ENCODE peak calls at places on chromosomes 16 and 17, in four cellular contexts. O, X, R and K are unnamed samples.

GRCh38 chr17:82005701-82006348 is 16.9 kb downstream of the CENPX start:
- DNase-seq in O (no peak), X (no peak), R (no peak), K (no peak)

GRCh38 chr16:4298761-4299522 is 16.9 kb upstream of the GLIS2 start:
- DNase-seq in X (peak), O (peak), R (peak), K (no peak)

GRCh38 chr16:8816967-8817662 is 19.5 kb downstream of the PMM2 start:
- DNase-seq in O (no peak), R (no peak), X (no peak), K (no peak)

GRCh38 chr17:78828470-78829185 is 12.0 kb downstream of the USP36 start:
- DNase-seq in X (no peak), R (peak), O (peak), K (no peak)

GRCh38 chr17:72665841-72666518 is 426.5 kb downstream of the SLC39A11 start:
- DNase-seq in O (no peak), X (no peak), R (no peak), K (no peak)

GRCh38 chr16:20166531-20167235 is 93.0 kb upstream of the GPR139 start:
- DNase-seq in X (no peak), R (no peak), O (no peak), K (no peak)

GRCh38 chr17:17146791-17147406 is 59.2 kb downstream of the PLD6 start:
- DNase-seq in O (peak), R (no peak), X (no peak), K (no peak)

GRCh38 chr16:56742030-56742984 is 12.4 kb downstream of the NUP93 start:
- DNase-seq in O (peak), X (no peak), R (peak), K (no peak)

GRCh38 chr16:56990407-56991286 is 1.3 kb downstream of the NLRC5 start:
- DNase-seq in X (no peak), O (no peak), R (no peak), K (no peak)

GRCh38 chr17:14871921-14872320 is 393.2 kb downstream of the PMP22 start:
- DNase-seq in O (peak), X (no peak), R (no peak), K (no peak)

GRCh38 chr16:85192736-85193493 is 80.6 kb upstream of the CIBAR2 start:
- DNase-seq in R (peak), X (no peak), O (no peak), K (no peak)

GRCh38 chr16:68264128-68265077 is at the start of gene SLC7A6:
- DNase-seq in X (peak), O (peak), R (no peak), K (peak)

GRCh38 chr16:71917900-71918299 is 22.6 kb downstream of the IST1 start:
- DNase-seq in O (no peak), X (no peak), R (no peak), K (no peak)

GRCh38 chr16:51337662-51338061 is 186.6 kb upstream of the SALL1 start:
- DNase-seq in R (no peak), O (peak), X (no peak), K (no peak)

GRCh38 chr16:69057400-69058378 is 47.8 kb upstream of the HAS3 start:
- DNase-seq in X (no peak), R (no peak), O (peak), K (peak)

GRCh38 chr17:32341141-32341856 is 674 bp downstream of the C17orf75 start:
- DNase-seq in O (peak), R (no peak), X (no peak), K (peak)

GRCh38 chr17:45790296-45790922 is 6.3 kb downstream of the CRHR1 start:
- DNase-seq in X (no peak), R (no peak), O (no peak), K (no peak)

GRCh38 chr16:30756781-30757100 is 5.1 kb downstream of the CFAP119 start:
- DNase-seq in X (no peak), O (no peak), R (no peak), K (no peak)

GRCh38 chr16:3036726-3037315 is at the start of gene BICDL2:
- DNase-seq in X (no peak), O (no peak), R (no peak), K (no peak)

GRCh38 chr16:54957403-54957802 is 26.7 kb downstream of the IRX5 start:
- DNase-seq in R (no peak), X (no peak), O (peak), K (no peak)

GRCh38 chr17:58136669-58137279 is 11.4 kb upstream of the OR4D1 start:
- DNase-seq in R (no peak), O (peak), X (no peak), K (no peak)

GRCh38 chr17:72614871-72615626 is 477.4 kb downstream of the SLC39A11 start:
- DNase-seq in O (no peak), X (no peak), R (no peak), K (no peak)

GRCh38 chr17:70168979-70169706 is at the start of gene KCNJ2:
- DNase-seq in O (peak), X (peak), R (no peak), K (peak)

GRCh38 chr16:48556913-48557351 is 53.0 kb downstream of the N4BP1 start:
- DNase-seq in R (peak), X (no peak), O (peak), K (no peak)

GRCh38 chr17:55161935-55162555 is 102.7 kb upstream of the HLF start:
- DNase-seq in X (no peak), R (peak), O (peak), K (no peak)

GRCh38 chr16:57735755-57736418 is at the start of gene KATNB1:
- DNase-seq in X (no peak), O (peak), R (no peak), K (no peak)

GRCh38 chr17:50272246-50272645 is 2.0 kb upstream of the TMEM92 start:
- DNase-seq in R (no peak), O (no peak), X (no peak), K (peak)

GRCh38 chr17:49106366-49107210 is 26.0 kb upstream of the B4GALNT2 start:
- DNase-seq in O (no peak), X (no peak), R (no peak), K (no peak)

GRCh38 chr17:60720763-60721531 is 43.3 kb downstream of the BCAS3 start:
- DNase-seq in O (peak), X (peak), R (peak), K (peak)

GRCh38 chr16:4271176-4272113 is 1.4 kb downstream of the TFAP4 start:
- DNase-seq in O (peak), R (peak), X (peak), K (peak)

GRCh38 chr16:74449470-74449869 is 28.2 kb upstream of the CLEC18B start:
- DNase-seq in X (peak), R (no peak), O (peak), K (no peak)

GRCh38 chr17:77011173-77012011 is 129.4 kb upstream of the SEC14L1 start:
- DNase-seq in X (no peak), R (no peak), O (peak), K (no peak)
- TF ChIP-seq CTCF in X (peak), R (peak), O (peak), K (peak)

GRCh38 chr17:67200727-67201301 is 44.2 kb downstream of the HELZ start:
- DNase-seq in R (no peak), X (no peak), O (peak), K (no peak)
- TF ChIP-seq CTCF in R (peak), X (no peak), O (peak), K (peak)

GRCh38 chr16:1670371-1670770 is 7.7 kb upstream of the JPT2 start:
- DNase-seq in X (no peak), R (no peak), O (no peak), K (no peak)
- TF ChIP-seq CTCF in X (no peak), R (no peak), O (no peak), K (no peak)

DNA sequence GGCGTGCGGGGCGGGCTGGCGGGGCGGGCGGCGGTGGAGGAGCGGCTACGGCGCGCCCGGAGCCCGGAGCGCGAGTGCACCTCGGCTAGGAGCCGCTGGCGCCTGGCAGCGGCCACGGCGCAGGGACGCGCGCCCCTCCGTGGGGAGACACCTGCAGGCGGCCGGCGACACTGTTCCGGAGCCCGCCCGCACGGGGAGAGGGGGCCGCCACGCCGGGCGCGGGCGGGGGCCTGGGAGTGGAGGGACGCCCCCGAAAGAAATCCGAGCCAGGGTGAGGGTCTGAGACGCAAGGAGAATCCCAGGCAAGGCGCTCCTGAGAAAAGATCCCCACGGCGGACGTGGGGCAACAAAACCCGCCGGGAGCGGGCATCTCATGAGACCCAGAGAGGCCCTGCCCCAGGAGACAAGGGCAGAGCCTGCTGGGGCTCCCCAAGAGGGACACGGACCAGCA is at the start of gene GSG1L:
- DNase-seq in X (no peak), R (no peak), O (no peak), K (peak)
- TF ChIP-seq CTCF in X (peak), R (no peak), O (no peak), K (no peak)